ENCODE peak calls at places on chromosome 7, in seven cellular contexts. D is fibroblast of lung, G is foreskin fibroblast, H is colonic mucosa, Z is B cell, Q is PC-9, W is neural crest cell. O is an unnamed sample.

GRCh38 chr7:1200045-1200444 is 32.6 kb upstream of the UNCX start:
- DNase-seq in W (no peak), H (no peak), Z (no peak), G (no peak), D (peak), Q (no peak), O (no peak)

GRCh38 chr7:121262221-121262620 is 66.6 kb upstream of the WNT16 start:
- DNase-seq in W (no peak), G (no peak), H (no peak), Q (no peak), D (no peak), Z (no peak), O (no peak)

GRCh38 chr7:13016633-13017324 is 329.3 kb downstream of the ARL4A start:
- DNase-seq in Z (no peak), D (peak), Q (no peak), H (no peak), G (no peak), W (no peak), O (no peak)

GRCh38 chr7:106279425-106280182 is 5.2 kb downstream of the NAMPT start:
- DNase-seq in D (no peak), W (no peak), Z (no peak), H (no peak), G (no peak), Q (no peak), O (no peak)

GRCh38 chr7:6166443-6166871 is 106.0 kb downstream of the CYTH3 start:
- DNase-seq in Z (no peak), D (no peak), W (no peak), H (no peak), Q (no peak), G (no peak), O (no peak)

GRCh38 chr7:116305485-116306408 is 95.4 kb downstream of the TES start:
- DNase-seq in W (no peak), Z (no peak), H (no peak), Q (no peak), G (no peak), D (peak), O (no peak)

GRCh38 chr7:8442814-8443304 is 9.4 kb downstream of the NXPH1 start:
- DNase-seq in G (peak), Z (no peak), H (peak), W (peak), D (peak), Q (no peak), O (peak)

GRCh38 chr7:3404490-3404889 is 103.4 kb downstream of the SDK1 start:
- DNase-seq in W (no peak), H (no peak), G (peak), Q (no peak), D (peak), Z (no peak), O (no peak)

GRCh38 chr7:151687523-151688235 is 168.0 kb upstream of the RHEB start:
- DNase-seq in H (no peak), W (no peak), Q (peak), D (peak), G (peak), Z (no peak), O (peak)

GRCh38 chr7:910441-910861 is 34.1 kb downstream of the GET4 start:
- DNase-seq in W (no peak), H (no peak), Q (no peak), G (no peak), Z (no peak), D (no peak), O (no peak)

GRCh38 chr7:20172736-20173334 is 44.3 kb downstream of the MACC1 start:
- DNase-seq in H (peak), Z (peak), D (peak), Q (peak), W (peak), G (peak), O (peak)

GRCh38 chr7:128442346-128442745 is 13.3 kb upstream of the HILPDA start:
- DNase-seq in D (no peak), H (no peak), W (no peak), Q (no peak), G (no peak), Z (no peak), O (no peak)

GRCh38 chr7:75861636-75862035 is 17.2 kb upstream of the RHBDD2 start:
- DNase-seq in H (no peak), Z (no peak), Q (no peak), G (no peak), W (no peak), D (peak), O (no peak)

GRCh38 chr7:36964297-36964696 is 240.0 kb upstream of the AOAH start:
- DNase-seq in W (no peak), Q (no peak), H (no peak), G (no peak), D (no peak), Z (no peak), O (no peak)

GRCh38 chr7:47600199-47601118 is 18.5 kb upstream of the TNS3 start:
- DNase-seq in G (peak), D (peak), W (no peak), Z (no peak), H (no peak), Q (peak), O (no peak)

GRCh38 chr7:127821146-127821545 is 169.2 kb downstream of the SND1 start:
- DNase-seq in Z (no peak), D (no peak), Q (no peak), G (no peak), W (no peak), H (no peak), O (no peak)

GRCh38 chr7:106476751-106477150 is 184.2 kb downstream of the CCDC71L start:
- DNase-seq in H (no peak), D (no peak), Z (no peak), W (no peak), Q (no peak), G (no peak), O (no peak)

GRCh38 chr7:38000272-38000671 is 79.8 kb downstream of the EPDR1 start:
- DNase-seq in H (no peak), D (no peak), Z (no peak), Q (no peak), G (no peak), W (no peak), O (no peak)

GRCh38 chr7:100483101-100483727 is 513 bp upstream of the NYAP1 start:
- DNase-seq in W (peak), H (peak), Z (peak), Q (peak), D (peak), G (peak), O (peak)

GRCh38 chr7:157292770-157293412 is 43.9 kb upstream of the DNAJB6 start:
- DNase-seq in H (peak), W (no peak), Z (no peak), Q (peak), D (no peak), G (no peak), O (no peak)

GRCh38 chr7:3067193-3067592 is 23.5 kb upstream of the CARD11 start:
- DNase-seq in G (no peak), Q (no peak), Z (peak), D (no peak), H (no peak), W (no peak), O (no peak)

GRCh38 chr7:41977165-41977651 is 259.8 kb downstream of the GLI3 start:
- DNase-seq in Z (no peak), G (peak), H (no peak), D (peak), W (peak), Q (peak), O (no peak)

GRCh38 chr7:139457153-139457946 is 26.1 kb downstream of the KLRG2 start:
- DNase-seq in H (no peak), Q (peak), G (no peak), D (peak), Z (no peak), W (no peak), O (no peak)

GRCh38 chr7:74587435-74588126 is 69.9 kb upstream of the GTF2I start:
- DNase-seq in D (peak), W (peak), H (peak), G (peak), Z (no peak), Q (peak), O (no peak)

GRCh38 chr7:154898973-154899855 is 103.7 kb downstream of the PAXIP1 start:
- DNase-seq in G (no peak), W (no peak), H (no peak), D (no peak), Q (no peak), Z (no peak), O (no peak)

GRCh38 chr7:105306160-105306784 is 82.4 kb downstream of the SRPK2 start:
- DNase-seq in G (no peak), W (no peak), D (no peak), H (no peak), Q (no peak), Z (no peak), O (no peak)

GRCh38 chr7:139095194-139095659 is 14.3 kb downstream of the ZC3HAV1 start:
- DNase-seq in H (peak), Q (no peak), G (no peak), W (no peak), Z (peak), D (no peak), O (no peak)

GRCh38 chr7:135666836-135667235 is 4.5 kb downstream of the STMP1 start:
- DNase-seq in D (no peak), G (no peak), H (no peak), Z (no peak), W (no peak), Q (no peak), O (no peak)

GRCh38 chr7:149870274-149870673 is 3.5 kb upstream of the ATP6V0E2 start:
- DNase-seq in Q (no peak), W (no peak), G (no peak), H (peak), Z (no peak), D (no peak), O (no peak)

GRCh38 chr7:145916776-145917175 is 199.8 kb upstream of the CNTNAP2 start:
- DNase-seq in Q (no peak), G (no peak), H (no peak), W (no peak), Z (no peak), D (no peak), O (no peak)

GRCh38 chr7:140384894-140385650 is 13.3 kb downstream of the SLC37A3 start:
- DNase-seq in W (no peak), G (no peak), D (no peak), Z (no peak), H (no peak), Q (no peak), O (no peak)

GRCh38 chr7:7681191-7681935 is 37.0 kb downstream of the RPA3 start:
- DNase-seq in W (no peak), D (peak), Q (peak), H (peak), Z (peak), G (peak), O (no peak)

GRCh38 chr7:79933144-79933543 is 201.5 kb upstream of the GNAI1 start:
- DNase-seq in Z (no peak), Q (no peak), W (no peak), H (no peak), G (peak), D (peak), O (no peak)

GRCh38 chr7:28961972-28962371 is 3.8 kb upstream of the TRIL start:
- DNase-seq in W (no peak), D (no peak), H (no peak), G (no peak), Q (no peak), Z (no peak), O (no peak)

DNA sequence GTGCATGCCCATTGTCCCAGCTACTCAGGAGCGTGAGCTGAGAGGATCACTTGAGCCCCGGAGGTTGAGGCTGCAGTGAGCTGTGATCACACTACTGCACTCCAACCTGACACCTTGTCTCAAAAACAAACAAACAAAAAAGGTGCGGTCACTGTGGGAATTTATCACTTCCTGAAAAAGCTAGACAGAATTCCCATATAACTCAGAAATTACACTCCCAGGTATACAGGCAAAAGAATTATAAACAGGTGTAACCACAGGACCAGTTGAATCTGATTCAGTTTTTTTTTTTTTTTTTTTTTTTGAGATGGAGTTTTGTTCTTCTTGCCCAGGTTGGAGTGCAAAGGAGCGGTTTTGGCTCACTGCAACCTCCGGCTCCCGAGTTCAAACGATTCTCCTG is 3.2 kb upstream of the OGDH start:
- DNase-seq in G (no peak), Q (no peak), Z (no peak), H (no peak), D (no peak), W (no peak), O (no peak)
- TF ChIP-seq CTCF in G (no peak), Q (no peak), Z (no peak), H (no peak), D (no peak), W (no peak), O (no peak)

GRCh38 chr7:33744293-33744692 is 161.0 kb upstream of the BMPER start:
- DNase-seq in H (no peak), Z (no peak), G (no peak), Q (no peak), W (no peak), D (peak), O (no peak)
- TF ChIP-seq CTCF in H (peak), Z (no peak), G (no peak), Q (peak), W (peak), D (peak), O (peak)

DNA sequence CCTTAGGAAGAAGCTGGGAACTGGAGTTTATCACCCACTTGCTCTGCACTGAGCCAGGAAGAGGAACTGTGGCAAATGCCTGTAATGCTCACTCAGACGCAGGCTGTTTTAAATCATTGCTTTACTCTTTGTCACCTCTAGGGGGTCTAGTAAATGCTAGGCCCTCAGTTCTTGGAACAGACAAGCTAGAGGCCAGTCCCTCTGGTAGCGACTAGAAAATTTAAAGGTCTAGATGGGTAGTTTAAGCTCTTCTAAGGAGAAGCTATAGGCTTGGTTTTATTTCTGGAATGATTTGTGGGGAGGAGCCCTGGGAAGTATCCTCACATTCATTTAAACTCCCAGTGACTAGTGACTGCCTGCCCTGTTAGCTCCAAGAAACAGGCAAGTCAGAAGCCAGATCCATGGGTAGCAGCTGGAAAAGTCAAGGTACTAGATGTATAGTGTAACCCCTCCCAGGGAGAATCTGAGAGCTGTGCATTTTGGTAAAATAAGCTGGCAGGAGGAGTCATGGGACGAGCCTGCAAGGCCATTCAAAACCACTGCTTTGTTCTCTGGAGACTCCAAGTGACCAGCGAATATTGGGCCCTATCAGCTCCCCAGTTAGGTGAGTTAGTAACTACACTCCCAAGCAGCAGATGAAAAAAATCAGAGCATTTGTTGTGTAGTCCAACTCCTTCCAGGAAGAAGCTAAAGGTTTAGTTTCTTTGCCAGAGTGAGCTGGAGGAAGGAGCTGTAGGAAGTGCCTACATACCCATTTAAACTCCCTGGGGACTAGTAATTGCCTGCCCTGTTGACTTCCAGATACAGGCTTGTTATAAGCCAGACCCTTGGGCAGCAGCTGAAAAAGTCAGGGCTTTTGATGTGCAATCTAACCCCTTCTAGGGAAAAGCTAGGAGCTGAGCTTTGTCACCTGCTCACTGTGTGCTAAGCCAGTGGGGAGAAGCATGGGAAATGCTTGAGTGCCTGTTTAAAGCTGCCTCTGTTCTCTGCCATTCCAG is 68.9 kb downstream of the DYNC1I1 start:
- DNase-seq in G (no peak), Z (no peak), W (no peak), Q (no peak), D (no peak), H (no peak), O (no peak)
- TF ChIP-seq CTCF in G (peak), Z (no peak), W (peak), Q (peak), D (peak), H (peak), O (peak)

GRCh38 chr7:33888206-33888605 is 17.1 kb upstream of the BMPER start:
- DNase-seq in W (no peak), D (no peak), H (no peak), Z (no peak), G (no peak), Q (no peak), O (no peak)

GRCh38 chr7:33885290-33886005 is 19.9 kb upstream of the BMPER start:
- DNase-seq in G (no peak), H (no peak), W (no peak), Z (no peak), Q (no peak), D (no peak), O (no peak)

GRCh38 chr7:33887576-33887975 is 17.8 kb upstream of the BMPER start:
- DNase-seq in W (no peak), Q (no peak), G (no peak), Z (no peak), D (no peak), H (no peak), O (no peak)

GRCh38 chr7:33883566-33883965 is 21.8 kb upstream of the BMPER start:
- DNase-seq in G (no peak), Z (no peak), D (no peak), H (no peak), Q (no peak), W (no peak), O (no peak)

DNA sequence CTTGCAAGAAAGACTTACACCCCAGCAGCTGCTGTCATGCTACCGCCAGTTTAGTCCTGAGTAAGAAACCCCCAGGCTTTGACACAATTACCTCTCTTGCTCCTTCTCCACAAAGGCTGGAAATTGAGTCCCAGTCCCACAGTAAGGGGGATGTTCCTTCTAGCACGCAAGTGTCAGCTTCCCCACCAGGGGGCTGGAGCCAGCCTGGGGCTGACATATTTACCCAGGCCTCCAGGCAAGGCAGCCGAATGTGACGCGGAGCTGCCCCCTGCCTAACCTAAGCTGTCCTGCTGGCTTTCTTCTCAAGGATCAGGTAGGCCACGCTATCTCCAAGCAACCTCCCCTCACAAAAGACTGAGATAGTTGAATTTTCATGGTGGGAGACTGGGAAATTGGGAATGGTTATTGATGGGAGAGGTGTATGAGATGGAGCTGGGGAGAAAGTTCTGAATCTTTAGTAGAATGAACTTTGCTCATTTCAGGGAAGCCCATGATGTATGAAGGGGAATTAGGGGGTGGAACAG is 19.2 kb upstream of the BMPER start:
- DNase-seq in D (no peak), G (no peak), W (peak), H (no peak), Z (no peak), Q (no peak), O (peak)
- TF ChIP-seq CTCF in D (peak), G (peak), W (peak), H (no peak), Z (no peak), Q (peak), O (peak)

DNA sequence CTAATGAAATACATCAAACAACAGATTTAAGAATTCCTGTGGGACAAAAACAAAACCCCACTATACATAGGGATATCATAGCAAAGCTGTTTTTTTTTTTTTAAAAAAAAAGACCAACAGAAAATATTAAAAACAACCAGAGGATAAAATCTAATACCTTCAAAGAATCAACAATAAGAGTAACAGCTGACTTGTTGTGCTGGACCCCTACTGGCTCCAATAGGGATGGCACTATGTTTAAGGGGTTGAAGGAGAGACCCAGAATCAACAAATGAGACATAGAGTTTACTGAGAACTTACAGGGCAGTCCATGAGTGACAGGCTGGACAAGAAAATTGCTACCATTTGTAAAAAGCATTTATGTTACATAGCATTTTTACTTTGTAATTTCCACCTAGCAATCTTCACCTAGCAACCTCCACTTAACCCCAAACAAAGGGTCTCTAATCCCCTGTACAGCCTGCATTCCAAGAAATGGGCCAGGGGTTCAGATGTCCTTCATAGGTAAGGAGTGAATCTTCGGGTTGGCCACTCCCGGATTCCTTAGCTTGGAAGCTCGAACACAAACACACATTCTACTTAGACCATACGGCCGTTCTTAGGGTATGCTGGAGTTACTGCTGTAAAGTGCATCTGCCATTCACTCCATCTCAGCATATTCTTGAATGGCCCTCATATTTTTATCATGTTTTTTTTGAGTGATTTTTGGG is 25.8 kb downstream of the ASZ1 start:
- DNase-seq in Q (no peak), G (no peak), W (no peak), H (no peak), D (peak), Z (no peak), O (no peak)
- TF ChIP-seq CTCF in Q (peak), G (peak), W (peak), H (no peak), D (peak), Z (no peak), O (peak)

O was measured in progenitor cell of endocrine pancreas.